ENCODE peak calls at places on chromosomes 6 and 20, in ten cellular contexts. One of them, this sample, is unnamed.

GRCh38 chr20:13771853-13772453 is 12.8 kb downstream of the ESF1 start:
- DNase-seq in GM06990: no peak
- DNase-seq in brain microvascular endothelial cell: no peak
- DNase-seq in DND-41: no peak
- DNase-seq in ovary: no peak
- DNase-seq in cardiac fibroblast: peak
- DNase-seq in endothelial cell: no peak
- DNase-seq in fibroblast of mammary gland: peak
- DNase-seq in neural crest cell: no peak
- DNase-seq in tibial artery: no peak
- DNase-seq in this sample: no peak

GRCh38 chr6:169965657-169966311 is 214.4 kb downstream of the ERMARD start:
- DNase-seq in GM06990: no peak
- DNase-seq in brain microvascular endothelial cell: no peak
- DNase-seq in DND-41: no peak
- DNase-seq in ovary: peak
- DNase-seq in cardiac fibroblast: no peak
- DNase-seq in endothelial cell: no peak
- DNase-seq in fibroblast of mammary gland: no peak
- DNase-seq in neural crest cell: no peak
- DNase-seq in tibial artery: no peak
- DNase-seq in this sample: no peak

GRCh38 chr20:59055302-59055701 is 12.7 kb upstream of the PRELID3B start:
- DNase-seq in GM06990: no peak
- DNase-seq in brain microvascular endothelial cell: no peak
- DNase-seq in DND-41: no peak
- DNase-seq in ovary: no peak
- DNase-seq in cardiac fibroblast: peak
- DNase-seq in endothelial cell: no peak
- DNase-seq in fibroblast of mammary gland: peak
- DNase-seq in neural crest cell: no peak
- DNase-seq in tibial artery: no peak
- DNase-seq in this sample: no peak

GRCh38 chr6:134921276-134921979 is 28.5 kb downstream of the ALDH8A1 start:
- DNase-seq in GM06990: no peak
- DNase-seq in brain microvascular endothelial cell: no peak
- DNase-seq in DND-41: no peak
- DNase-seq in ovary: no peak
- DNase-seq in cardiac fibroblast: no peak
- DNase-seq in endothelial cell: no peak
- DNase-seq in fibroblast of mammary gland: no peak
- DNase-seq in neural crest cell: no peak
- DNase-seq in tibial artery: no peak
- DNase-seq in this sample: no peak

GRCh38 chr6:138307816-138308727 is 69.6 kb upstream of the SMIM28 start:
- DNase-seq in GM06990: no peak
- DNase-seq in brain microvascular endothelial cell: peak
- DNase-seq in DND-41: no peak
- DNase-seq in ovary: no peak
- DNase-seq in cardiac fibroblast: peak
- DNase-seq in endothelial cell: no peak
- DNase-seq in fibroblast of mammary gland: peak
- DNase-seq in neural crest cell: no peak
- DNase-seq in tibial artery: peak
- DNase-seq in this sample: no peak

GRCh38 chr20:653590-654426 is 808 bp upstream of the SRXN1 start:
- DNase-seq in GM06990: no peak
- DNase-seq in brain microvascular endothelial cell: no peak
- DNase-seq in DND-41: no peak
- DNase-seq in ovary: no peak
- DNase-seq in cardiac fibroblast: no peak
- DNase-seq in endothelial cell: no peak
- DNase-seq in fibroblast of mammary gland: no peak
- DNase-seq in neural crest cell: no peak
- DNase-seq in tibial artery: no peak
- DNase-seq in this sample: no peak

GRCh38 chr6:100057941-100058340 is 63.9 kb upstream of the MCHR2 start:
- DNase-seq in GM06990: no peak
- DNase-seq in brain microvascular endothelial cell: no peak
- DNase-seq in DND-41: no peak
- DNase-seq in ovary: no peak
- DNase-seq in cardiac fibroblast: no peak
- DNase-seq in endothelial cell: no peak
- DNase-seq in fibroblast of mammary gland: no peak
- DNase-seq in neural crest cell: no peak
- DNase-seq in tibial artery: no peak
- DNase-seq in this sample: no peak

GRCh38 chr20:9021699-9022098 is 47.2 kb upstream of the PLCB4 start:
- DNase-seq in GM06990: no peak
- DNase-seq in brain microvascular endothelial cell: no peak
- DNase-seq in DND-41: no peak
- DNase-seq in ovary: no peak
- DNase-seq in cardiac fibroblast: peak
- DNase-seq in endothelial cell: no peak
- DNase-seq in fibroblast of mammary gland: no peak
- DNase-seq in neural crest cell: no peak
- DNase-seq in tibial artery: no peak
- DNase-seq in this sample: no peak

GRCh38 chr20:61600061-61600460 is 348.0 kb downstream of the CDH4 start:
- DNase-seq in GM06990: no peak
- DNase-seq in brain microvascular endothelial cell: no peak
- DNase-seq in DND-41: no peak
- DNase-seq in ovary: no peak
- DNase-seq in cardiac fibroblast: no peak
- DNase-seq in endothelial cell: no peak
- DNase-seq in fibroblast of mammary gland: no peak
- DNase-seq in neural crest cell: no peak
- DNase-seq in tibial artery: no peak
- DNase-seq in this sample: no peak

GRCh38 chr6:25608562-25609174 is 43.3 kb upstream of the SCGN start:
- DNase-seq in GM06990: no peak
- DNase-seq in brain microvascular endothelial cell: no peak
- DNase-seq in DND-41: no peak
- DNase-seq in ovary: no peak
- DNase-seq in cardiac fibroblast: no peak
- DNase-seq in endothelial cell: no peak
- DNase-seq in fibroblast of mammary gland: no peak
- DNase-seq in neural crest cell: no peak
- DNase-seq in tibial artery: no peak
- DNase-seq in this sample: no peak

GRCh38 chr20:3865152-3865886 is 18.7 kb downstream of the MAVS start:
- DNase-seq in GM06990: no peak
- DNase-seq in brain microvascular endothelial cell: no peak
- DNase-seq in DND-41: no peak
- DNase-seq in ovary: no peak
- DNase-seq in cardiac fibroblast: no peak
- DNase-seq in endothelial cell: no peak
- DNase-seq in fibroblast of mammary gland: no peak
- DNase-seq in neural crest cell: no peak
- DNase-seq in tibial artery: no peak
- DNase-seq in this sample: no peak

GRCh38 chr6:169371344-169372144 is 117.9 kb upstream of the THBS2 start:
- DNase-seq in GM06990: no peak
- DNase-seq in brain microvascular endothelial cell: no peak
- DNase-seq in DND-41: peak
- DNase-seq in ovary: no peak
- DNase-seq in cardiac fibroblast: peak
- DNase-seq in endothelial cell: no peak
- DNase-seq in fibroblast of mammary gland: peak
- DNase-seq in neural crest cell: no peak
- DNase-seq in tibial artery: no peak
- DNase-seq in this sample: no peak

GRCh38 chr6:42224222-42225042 is 6.8 kb upstream of the MRPS10 start:
- DNase-seq in GM06990: peak
- DNase-seq in brain microvascular endothelial cell: peak
- DNase-seq in DND-41: no peak
- DNase-seq in ovary: no peak
- DNase-seq in cardiac fibroblast: peak
- DNase-seq in endothelial cell: no peak
- DNase-seq in fibroblast of mammary gland: peak
- DNase-seq in neural crest cell: no peak
- DNase-seq in tibial artery: no peak
- DNase-seq in this sample: no peak

GRCh38 chr20:53001502-53002301 is 29.5 kb downstream of the TSHZ2 start:
- DNase-seq in GM06990: peak
- DNase-seq in brain microvascular endothelial cell: no peak
- DNase-seq in DND-41: no peak
- DNase-seq in ovary: no peak
- DNase-seq in cardiac fibroblast: no peak
- DNase-seq in endothelial cell: no peak
- DNase-seq in fibroblast of mammary gland: no peak
- DNase-seq in neural crest cell: no peak
- DNase-seq in tibial artery: no peak
- DNase-seq in this sample: no peak

GRCh38 chr6:78502386-78502887 is 364.9 kb upstream of the IRAK1BP1 start:
- DNase-seq in GM06990: no peak
- DNase-seq in brain microvascular endothelial cell: no peak
- DNase-seq in DND-41: no peak
- DNase-seq in ovary: no peak
- DNase-seq in cardiac fibroblast: no peak
- DNase-seq in endothelial cell: no peak
- DNase-seq in fibroblast of mammary gland: no peak
- DNase-seq in neural crest cell: no peak
- DNase-seq in tibial artery: no peak
- DNase-seq in this sample: no peak

GRCh38 chr6:46903175-46903574 is 18.6 kb downstream of the ADGRF5 start:
- DNase-seq in GM06990: no peak
- DNase-seq in brain microvascular endothelial cell: no peak
- DNase-seq in DND-41: no peak
- DNase-seq in ovary: no peak
- DNase-seq in cardiac fibroblast: no peak
- DNase-seq in endothelial cell: no peak
- DNase-seq in fibroblast of mammary gland: no peak
- DNase-seq in neural crest cell: no peak
- DNase-seq in tibial artery: no peak
- DNase-seq in this sample: no peak
- TF ChIP-seq CTCF in GM06990: no peak
- TF ChIP-seq CTCF in brain microvascular endothelial cell: no peak
- TF ChIP-seq CTCF in DND-41: no peak
- TF ChIP-seq CTCF in ovary: no peak
- TF ChIP-seq CTCF in cardiac fibroblast: no peak
- TF ChIP-seq CTCF in endothelial cell: no peak
- TF ChIP-seq CTCF in fibroblast of mammary gland: no peak
- TF ChIP-seq CTCF in neural crest cell: no peak
- TF ChIP-seq CTCF in tibial artery: no peak
- TF ChIP-seq CTCF in this sample: no peak

DNA sequence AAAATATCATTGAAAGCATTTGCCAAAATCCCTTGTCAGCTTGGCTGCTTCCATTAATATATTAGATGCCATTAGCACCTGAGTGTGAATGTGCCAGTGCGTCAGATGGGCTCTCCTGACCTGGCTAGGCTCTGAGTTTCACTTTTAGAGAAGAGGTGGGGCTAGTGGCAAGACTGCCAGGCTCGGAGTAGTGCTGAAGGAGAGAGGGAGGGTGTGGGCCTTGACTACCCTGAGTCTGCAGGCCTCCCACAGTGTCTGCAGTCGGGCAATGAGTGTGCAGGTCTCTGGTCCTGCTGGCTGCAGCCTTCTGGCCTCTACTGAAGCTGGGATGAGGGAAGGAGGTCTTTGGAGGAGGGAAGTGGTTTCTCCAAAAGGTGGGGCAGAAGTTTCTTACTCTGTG is 34.6 kb upstream of the PNPLA1 start:
- DNase-seq in GM06990: no peak
- DNase-seq in brain microvascular endothelial cell: no peak
- DNase-seq in DND-41: no peak
- DNase-seq in ovary: no peak
- DNase-seq in cardiac fibroblast: no peak
- DNase-seq in endothelial cell: no peak
- DNase-seq in fibroblast of mammary gland: no peak
- DNase-seq in neural crest cell: no peak
- DNase-seq in tibial artery: no peak
- DNase-seq in this sample: no peak
- TF ChIP-seq CTCF in GM06990: no peak
- TF ChIP-seq CTCF in brain microvascular endothelial cell: no peak
- TF ChIP-seq CTCF in DND-41: no peak
- TF ChIP-seq CTCF in ovary: no peak
- TF ChIP-seq CTCF in cardiac fibroblast: no peak
- TF ChIP-seq CTCF in endothelial cell: no peak
- TF ChIP-seq CTCF in fibroblast of mammary gland: no peak
- TF ChIP-seq CTCF in neural crest cell: no peak
- TF ChIP-seq CTCF in tibial artery: no peak
- TF ChIP-seq CTCF in this sample: no peak

DNA sequence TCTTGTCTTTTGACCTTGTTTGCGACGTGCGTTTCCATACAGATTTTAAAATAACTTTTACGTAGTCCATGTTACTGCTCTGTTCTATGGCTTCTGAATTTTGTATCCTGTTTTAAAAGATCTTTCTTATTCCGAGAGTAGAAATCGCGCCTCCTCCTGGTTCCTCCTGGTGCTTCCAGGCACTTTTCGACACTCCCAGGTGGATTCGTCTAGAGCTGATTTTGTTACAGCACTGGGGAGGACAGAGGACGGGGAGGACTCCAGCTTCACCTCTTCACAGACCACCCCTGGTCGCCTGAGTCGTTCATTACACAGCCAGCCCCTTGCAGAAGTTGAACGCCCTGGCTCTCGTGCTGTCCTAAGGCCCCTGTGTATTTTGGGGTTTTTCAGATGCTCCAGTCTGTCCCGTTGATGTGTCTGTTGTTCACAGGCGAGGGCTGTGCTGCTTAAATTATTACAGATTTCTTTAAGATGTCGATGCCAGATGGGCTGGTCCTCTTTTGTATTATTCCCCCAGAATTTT is 30.4 kb downstream of the COL20A1 start:
- DNase-seq in GM06990: no peak
- DNase-seq in brain microvascular endothelial cell: no peak
- DNase-seq in DND-41: no peak
- DNase-seq in ovary: peak
- DNase-seq in cardiac fibroblast: no peak
- DNase-seq in endothelial cell: no peak
- DNase-seq in fibroblast of mammary gland: no peak
- DNase-seq in neural crest cell: no peak
- DNase-seq in tibial artery: no peak
- DNase-seq in this sample: no peak
- TF ChIP-seq CTCF in GM06990: no peak
- TF ChIP-seq CTCF in brain microvascular endothelial cell: peak
- TF ChIP-seq CTCF in DND-41: no peak
- TF ChIP-seq CTCF in ovary: no peak
- TF ChIP-seq CTCF in cardiac fibroblast: no peak
- TF ChIP-seq CTCF in endothelial cell: no peak
- TF ChIP-seq CTCF in fibroblast of mammary gland: peak
- TF ChIP-seq CTCF in neural crest cell: no peak
- TF ChIP-seq CTCF in tibial artery: no peak
- TF ChIP-seq CTCF in this sample: no peak

GRCh38 chr6:123417411-123417810 is 219.3 kb downstream of the TRDN start:
- DNase-seq in GM06990: no peak
- DNase-seq in brain microvascular endothelial cell: no peak
- DNase-seq in DND-41: no peak
- DNase-seq in ovary: no peak
- DNase-seq in cardiac fibroblast: no peak
- DNase-seq in endothelial cell: no peak
- DNase-seq in fibroblast of mammary gland: no peak
- DNase-seq in neural crest cell: no peak
- DNase-seq in tibial artery: no peak
- DNase-seq in this sample: no peak

GRCh38 chr6:123418101-123418500 is 218.6 kb downstream of the TRDN start:
- DNase-seq in GM06990: no peak
- DNase-seq in brain microvascular endothelial cell: no peak
- DNase-seq in DND-41: no peak
- DNase-seq in ovary: no peak
- DNase-seq in cardiac fibroblast: no peak
- DNase-seq in endothelial cell: no peak
- DNase-seq in fibroblast of mammary gland: peak
- DNase-seq in neural crest cell: no peak
- DNase-seq in tibial artery: no peak
- DNase-seq in this sample: no peak

GRCh38 chr6:123415844-123416468 is 220.8 kb downstream of the TRDN start:
- DNase-seq in GM06990: no peak
- DNase-seq in brain microvascular endothelial cell: peak
- DNase-seq in DND-41: peak
- DNase-seq in ovary: no peak
- DNase-seq in cardiac fibroblast: peak
- DNase-seq in endothelial cell: peak
- DNase-seq in fibroblast of mammary gland: peak
- DNase-seq in neural crest cell: peak
- DNase-seq in tibial artery: peak
- DNase-seq in this sample: no peak
- TF ChIP-seq CTCF in GM06990: peak
- TF ChIP-seq CTCF in brain microvascular endothelial cell: peak
- TF ChIP-seq CTCF in DND-41: peak
- TF ChIP-seq CTCF in ovary: peak
- TF ChIP-seq CTCF in cardiac fibroblast: peak
- TF ChIP-seq CTCF in endothelial cell: peak
- TF ChIP-seq CTCF in fibroblast of mammary gland: peak
- TF ChIP-seq CTCF in neural crest cell: peak
- TF ChIP-seq CTCF in tibial artery: peak
- TF ChIP-seq CTCF in this sample: peak